ENCODE peak calls at places on chromosomes 5 and 9, in eight cellular contexts. One of them, this sample, is unnamed. For H3K4me1, the result is how much of the 10 kb centered on the place peaks cover.

GRCh38 chr9:92378825-92379535 is 25.4 kb downstream of the OGN start:
- DNase-seq in CD4-positive, CD25-positive, alpha-beta regulatory T cell: no peak
- DNase-seq in breast epithelium: no peak
- DNase-seq in mucosa of descending colon: no peak
- DNase-seq in HCT116: no peak
- DNase-seq in IMR-90: peak
- DNase-seq in psoas muscle: no peak
- DNase-seq in OCI-LY7: no peak
- DNase-seq in this sample: peak

GRCh38 chr5:143002459-143003327 is 232.5 kb downstream of the ARHGAP26 start:
- DNase-seq in CD4-positive, CD25-positive, alpha-beta regulatory T cell: peak
- DNase-seq in breast epithelium: no peak
- DNase-seq in mucosa of descending colon: peak
- DNase-seq in HCT116: no peak
- DNase-seq in IMR-90: peak
- DNase-seq in psoas muscle: no peak
- DNase-seq in OCI-LY7: peak
- DNase-seq in this sample: peak

GRCh38 chr9:113653746-113654604 is 190.4 kb downstream of the RGS3 start:
- DNase-seq in CD4-positive, CD25-positive, alpha-beta regulatory T cell: no peak
- DNase-seq in breast epithelium: no peak
- DNase-seq in mucosa of descending colon: no peak
- DNase-seq in HCT116: no peak
- DNase-seq in IMR-90: no peak
- DNase-seq in psoas muscle: no peak
- DNase-seq in OCI-LY7: no peak
- DNase-seq in this sample: no peak

GRCh38 chr5:52787600-52788504 is at the start of the genes ITGA1 and PELO:
- DNase-seq in CD4-positive, CD25-positive, alpha-beta regulatory T cell: peak
- DNase-seq in breast epithelium: peak
- DNase-seq in mucosa of descending colon: peak
- DNase-seq in HCT116: peak
- DNase-seq in IMR-90: peak
- DNase-seq in psoas muscle: peak
- DNase-seq in OCI-LY7: no peak
- DNase-seq in this sample: peak

GRCh38 chr5:76845890-76846289 is 3.9 kb upstream of the S100Z start:
- DNase-seq in CD4-positive, CD25-positive, alpha-beta regulatory T cell: no peak
- DNase-seq in breast epithelium: no peak
- DNase-seq in mucosa of descending colon: no peak
- DNase-seq in HCT116: no peak
- DNase-seq in IMR-90: no peak
- DNase-seq in psoas muscle: no peak
- DNase-seq in OCI-LY7: no peak
- DNase-seq in this sample: no peak

GRCh38 chr5:150112211-150113046 is 26.1 kb upstream of the CSF1R start:
- DNase-seq in CD4-positive, CD25-positive, alpha-beta regulatory T cell: no peak
- DNase-seq in breast epithelium: peak
- DNase-seq in mucosa of descending colon: no peak
- DNase-seq in HCT116: no peak
- DNase-seq in IMR-90: peak
- DNase-seq in psoas muscle: peak
- DNase-seq in OCI-LY7: no peak
- DNase-seq in this sample: peak

GRCh38 chr5:59266410-59266809 is 627.1 kb downstream of the PDE4D start:
- DNase-seq in CD4-positive, CD25-positive, alpha-beta regulatory T cell: no peak
- DNase-seq in breast epithelium: no peak
- DNase-seq in mucosa of descending colon: peak
- DNase-seq in HCT116: no peak
- DNase-seq in IMR-90: no peak
- DNase-seq in psoas muscle: no peak
- DNase-seq in OCI-LY7: no peak
- DNase-seq in this sample: no peak

GRCh38 chr5:106380736-106381135 is 1290.0 kb downstream of the EFNA5 start:
- DNase-seq in CD4-positive, CD25-positive, alpha-beta regulatory T cell: no peak
- DNase-seq in breast epithelium: no peak
- DNase-seq in mucosa of descending colon: no peak
- DNase-seq in HCT116: no peak
- DNase-seq in IMR-90: peak
- DNase-seq in psoas muscle: no peak
- DNase-seq in OCI-LY7: no peak
- DNase-seq in this sample: peak

GRCh38 chr5:132775439-132776076 is 1.5 kb downstream of the SEPTIN8 start:
- DNase-seq in CD4-positive, CD25-positive, alpha-beta regulatory T cell: no peak
- DNase-seq in breast epithelium: no peak
- DNase-seq in mucosa of descending colon: no peak
- DNase-seq in HCT116: no peak
- DNase-seq in IMR-90: no peak
- DNase-seq in psoas muscle: no peak
- DNase-seq in OCI-LY7: no peak
- DNase-seq in this sample: no peak

GRCh38 chr5:1745806-1746370 is 53.7 kb downstream of the MRPL36 start:
- DNase-seq in CD4-positive, CD25-positive, alpha-beta regulatory T cell: no peak
- DNase-seq in breast epithelium: no peak
- DNase-seq in mucosa of descending colon: no peak
- DNase-seq in HCT116: no peak
- DNase-seq in IMR-90: no peak
- DNase-seq in psoas muscle: peak
- DNase-seq in OCI-LY7: no peak
- DNase-seq in this sample: no peak

GRCh38 chr5:159182691-159183090 is 26.7 kb downstream of the RNF145 start:
- DNase-seq in CD4-positive, CD25-positive, alpha-beta regulatory T cell: no peak
- DNase-seq in breast epithelium: no peak
- DNase-seq in mucosa of descending colon: no peak
- DNase-seq in HCT116: no peak
- DNase-seq in IMR-90: peak
- DNase-seq in psoas muscle: no peak
- DNase-seq in OCI-LY7: no peak
- DNase-seq in this sample: peak

GRCh38 chr9:84670106-84670800 is 724 bp downstream of the NTRK2 start:
- DNase-seq in CD4-positive, CD25-positive, alpha-beta regulatory T cell: no peak
- DNase-seq in breast epithelium: no peak
- DNase-seq in mucosa of descending colon: no peak
- DNase-seq in HCT116: no peak
- DNase-seq in IMR-90: no peak
- DNase-seq in psoas muscle: peak
- DNase-seq in OCI-LY7: no peak
- DNase-seq in this sample: peak

GRCh38 chr9:108469654-108470053 is 386.1 kb downstream of the ACTL7B start:
- DNase-seq in CD4-positive, CD25-positive, alpha-beta regulatory T cell: no peak
- DNase-seq in breast epithelium: no peak
- DNase-seq in mucosa of descending colon: no peak
- DNase-seq in HCT116: no peak
- DNase-seq in IMR-90: peak
- DNase-seq in psoas muscle: no peak
- DNase-seq in OCI-LY7: no peak
- DNase-seq in this sample: peak

GRCh38 chr5:88785396-88786216 is 97.4 kb downstream of the MEF2C start:
- DNase-seq in CD4-positive, CD25-positive, alpha-beta regulatory T cell: no peak
- DNase-seq in breast epithelium: peak
- DNase-seq in mucosa of descending colon: peak
- DNase-seq in HCT116: peak
- DNase-seq in IMR-90: peak
- DNase-seq in psoas muscle: no peak
- DNase-seq in OCI-LY7: no peak
- DNase-seq in this sample: peak

GRCh38 chr5:71586052-71586940 is 844 bp upstream of the MCCC2 start:
- DNase-seq in CD4-positive, CD25-positive, alpha-beta regulatory T cell: no peak
- DNase-seq in breast epithelium: no peak
- DNase-seq in mucosa of descending colon: peak
- DNase-seq in HCT116: no peak
- DNase-seq in IMR-90: peak
- DNase-seq in psoas muscle: no peak
- DNase-seq in OCI-LY7: peak
- DNase-seq in this sample: peak

GRCh38 chr5:43150748-43151147 is 30.0 kb downstream of the ZNF131 start:
- DNase-seq in CD4-positive, CD25-positive, alpha-beta regulatory T cell: no peak
- DNase-seq in breast epithelium: no peak
- DNase-seq in mucosa of descending colon: no peak
- DNase-seq in HCT116: no peak
- DNase-seq in IMR-90: no peak
- DNase-seq in psoas muscle: no peak
- DNase-seq in OCI-LY7: no peak
- DNase-seq in this sample: no peak

GRCh38 chr5:128644863-128645262 is 106.8 kb upstream of the FBN2 start:
- DNase-seq in CD4-positive, CD25-positive, alpha-beta regulatory T cell: no peak
- DNase-seq in breast epithelium: no peak
- DNase-seq in mucosa of descending colon: no peak
- DNase-seq in HCT116: no peak
- DNase-seq in IMR-90: peak
- DNase-seq in psoas muscle: no peak
- DNase-seq in OCI-LY7: no peak
- DNase-seq in this sample: peak

GRCh38 chr9:38039090-38039906 is 29.7 kb downstream of the SHB start:
- DNase-seq in CD4-positive, CD25-positive, alpha-beta regulatory T cell: no peak
- DNase-seq in breast epithelium: no peak
- DNase-seq in mucosa of descending colon: no peak
- DNase-seq in HCT116: peak
- DNase-seq in IMR-90: peak
- DNase-seq in psoas muscle: peak
- DNase-seq in OCI-LY7: no peak
- DNase-seq in this sample: peak

GRCh38 chr5:146965781-146966659 is 87.5 kb upstream of the PPP2R2B start:
- DNase-seq in CD4-positive, CD25-positive, alpha-beta regulatory T cell: peak
- DNase-seq in breast epithelium: peak
- DNase-seq in mucosa of descending colon: peak
- DNase-seq in HCT116: peak
- DNase-seq in IMR-90: peak
- DNase-seq in psoas muscle: no peak
- DNase-seq in OCI-LY7: peak
- DNase-seq in this sample: peak

GRCh38 chr9:70601000-70601929 is 186.8 kb upstream of the KLF9 start:
- DNase-seq in CD4-positive, CD25-positive, alpha-beta regulatory T cell: no peak
- DNase-seq in breast epithelium: peak
- DNase-seq in mucosa of descending colon: peak
- DNase-seq in HCT116: no peak
- DNase-seq in IMR-90: peak
- DNase-seq in psoas muscle: peak
- DNase-seq in OCI-LY7: no peak
- DNase-seq in this sample: peak

GRCh38 chr9:12643686-12644085 is 49.5 kb upstream of the TYRP1 start:
- DNase-seq in CD4-positive, CD25-positive, alpha-beta regulatory T cell: no peak
- DNase-seq in breast epithelium: no peak
- DNase-seq in mucosa of descending colon: no peak
- DNase-seq in HCT116: no peak
- DNase-seq in IMR-90: no peak
- DNase-seq in psoas muscle: no peak
- DNase-seq in OCI-LY7: no peak
- DNase-seq in this sample: no peak

GRCh38 chr5:171757853-171758535 is 27.6 kb upstream of the SMIM23 start:
- DNase-seq in CD4-positive, CD25-positive, alpha-beta regulatory T cell: no peak
- DNase-seq in breast epithelium: no peak
- DNase-seq in mucosa of descending colon: no peak
- DNase-seq in HCT116: peak
- DNase-seq in IMR-90: peak
- DNase-seq in psoas muscle: no peak
- DNase-seq in OCI-LY7: no peak
- DNase-seq in this sample: peak

GRCh38 chr5:157366741-157367684 is 93.0 kb upstream of the NIPAL4 start:
- DNase-seq in CD4-positive, CD25-positive, alpha-beta regulatory T cell: no peak
- DNase-seq in breast epithelium: no peak
- DNase-seq in mucosa of descending colon: no peak
- DNase-seq in HCT116: no peak
- DNase-seq in IMR-90: peak
- DNase-seq in psoas muscle: no peak
- DNase-seq in OCI-LY7: peak
- DNase-seq in this sample: peak

GRCh38 chr9:87889065-87889881 is 6.6 kb downstream of the SPATA31E1 start:
- DNase-seq in CD4-positive, CD25-positive, alpha-beta regulatory T cell: no peak
- DNase-seq in breast epithelium: no peak
- DNase-seq in mucosa of descending colon: no peak
- DNase-seq in HCT116: no peak
- DNase-seq in IMR-90: no peak
- DNase-seq in psoas muscle: no peak
- DNase-seq in OCI-LY7: no peak
- DNase-seq in this sample: no peak

GRCh38 chr9:119284587-119285337 is 84.5 kb downstream of the BRINP1 start:
- DNase-seq in CD4-positive, CD25-positive, alpha-beta regulatory T cell: no peak
- DNase-seq in breast epithelium: no peak
- DNase-seq in mucosa of descending colon: no peak
- DNase-seq in HCT116: no peak
- DNase-seq in IMR-90: no peak
- DNase-seq in psoas muscle: no peak
- DNase-seq in OCI-LY7: no peak
- DNase-seq in this sample: peak
- H3K4me1 ChIP-seq in CD4-positive, CD25-positive, alpha-beta regulatory T cell: under half
- H3K4me1 ChIP-seq in breast epithelium: under half
- H3K4me1 ChIP-seq in mucosa of descending colon: under half
- H3K4me1 ChIP-seq in HCT116: under half
- H3K4me1 ChIP-seq in IMR-90: under half
- H3K4me1 ChIP-seq in psoas muscle: under half
- H3K4me1 ChIP-seq in OCI-LY7: under half
- H3K4me1 ChIP-seq in this sample: under half

GRCh38 chr9:91273853-91274552 is 87.7 kb downstream of the AUH start:
- DNase-seq in CD4-positive, CD25-positive, alpha-beta regulatory T cell: no peak
- DNase-seq in breast epithelium: no peak
- DNase-seq in mucosa of descending colon: no peak
- DNase-seq in HCT116: peak
- DNase-seq in IMR-90: peak
- DNase-seq in psoas muscle: no peak
- DNase-seq in OCI-LY7: peak
- DNase-seq in this sample: peak
- H3K4me3 ChIP-seq in CD4-positive, CD25-positive, alpha-beta regulatory T cell: no peak
- H3K4me3 ChIP-seq in breast epithelium: no peak
- H3K4me3 ChIP-seq in mucosa of descending colon: no peak
- H3K4me3 ChIP-seq in HCT116: no peak
- H3K4me3 ChIP-seq in IMR-90: no peak
- H3K4me3 ChIP-seq in psoas muscle: no peak
- H3K4me3 ChIP-seq in OCI-LY7: peak
- H3K4me3 ChIP-seq in this sample: no peak

GRCh38 chr5:61407706-61408105 is 75.6 kb downstream of the ZSWIM6 start:
- DNase-seq in CD4-positive, CD25-positive, alpha-beta regulatory T cell: no peak
- DNase-seq in breast epithelium: no peak
- DNase-seq in mucosa of descending colon: no peak
- DNase-seq in HCT116: no peak
- DNase-seq in IMR-90: no peak
- DNase-seq in psoas muscle: no peak
- DNase-seq in OCI-LY7: no peak
- DNase-seq in this sample: no peak
- H3K4me1 ChIP-seq in CD4-positive, CD25-positive, alpha-beta regulatory T cell: under half
- H3K4me1 ChIP-seq in breast epithelium: under half
- H3K4me1 ChIP-seq in mucosa of descending colon: under half
- H3K4me1 ChIP-seq in HCT116: under half
- H3K4me1 ChIP-seq in IMR-90: under half
- H3K4me1 ChIP-seq in psoas muscle: under half
- H3K4me1 ChIP-seq in OCI-LY7: under half
- H3K4me1 ChIP-seq in this sample: under half

DNA sequence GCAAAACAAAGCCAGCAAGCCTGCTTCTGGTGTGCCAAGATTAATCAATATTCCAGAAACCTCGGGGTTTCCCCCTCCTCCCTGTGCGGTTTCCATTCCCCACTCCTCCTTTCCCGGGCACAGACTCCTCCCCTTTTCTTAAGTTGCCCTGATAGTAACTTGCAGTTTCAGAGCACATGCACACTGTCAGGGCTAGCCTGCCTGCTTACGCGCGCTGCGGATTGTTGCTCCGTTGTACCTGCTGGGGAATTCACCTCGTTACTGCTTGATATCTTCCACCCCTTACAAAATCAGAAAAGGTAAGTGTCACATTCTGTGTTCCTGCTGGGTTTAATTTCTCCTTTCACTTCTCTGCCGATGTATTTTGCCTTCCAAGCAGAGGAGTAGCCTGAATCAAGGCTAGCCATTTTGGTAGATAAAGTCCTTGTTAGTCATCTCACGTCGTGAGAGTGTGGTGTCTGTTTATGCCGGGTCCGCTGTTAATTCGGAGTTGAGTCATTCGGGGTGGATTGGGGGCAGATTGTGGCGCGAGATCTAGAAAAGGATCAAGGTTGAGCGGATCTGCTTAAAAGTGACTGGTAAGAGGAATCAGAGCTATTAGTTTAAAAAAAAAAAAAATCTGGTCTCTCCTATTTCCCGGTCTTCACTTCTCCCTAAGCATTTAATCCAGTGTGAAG is at the start of gene SLC1A3:
- DNase-seq in CD4-positive, CD25-positive, alpha-beta regulatory T cell: no peak
- DNase-seq in breast epithelium: peak
- DNase-seq in mucosa of descending colon: peak
- DNase-seq in HCT116: peak
- DNase-seq in IMR-90: peak
- DNase-seq in psoas muscle: peak
- DNase-seq in OCI-LY7: no peak
- DNase-seq in this sample: peak
- H3K4me3 ChIP-seq in CD4-positive, CD25-positive, alpha-beta regulatory T cell: peak
- H3K4me3 ChIP-seq in breast epithelium: peak
- H3K4me3 ChIP-seq in mucosa of descending colon: no peak
- H3K4me3 ChIP-seq in HCT116: peak
- H3K4me3 ChIP-seq in IMR-90: peak
- H3K4me3 ChIP-seq in psoas muscle: peak
- H3K4me3 ChIP-seq in OCI-LY7: peak
- H3K4me3 ChIP-seq in this sample: peak